ENCODE peak calls at places on chromosomes 16 and 17, in eight cellular contexts. G is effector memory CD4-positive, alpha-beta T cell; K is kidney; H is foreskin fibroblast; S is heart left ventricle; J is testis; E is cardiac fibroblast; M is upper lobe of right lung. A is an unnamed sample.

GRCh38 chr17:17032131-17032692 is 10.0 kb upstream of the MPRIP start:
- DNase-seq in G (no peak), K (peak), H (peak), S (peak), J (peak), E (peak), M (peak), A (peak)

GRCh38 chr17:49191917-49192741 is 18.2 kb downstream of the GNGT2 start:
- DNase-seq in G (peak), K (peak), H (peak), S (peak), J (peak), E (peak), M (peak), A (peak)

GRCh38 chr16:77618011-77618410 is 104.3 kb upstream of the NUDT7 start:
- DNase-seq in G (no peak), K (no peak), H (no peak), S (no peak), J (no peak), E (peak), M (no peak), A (no peak)

GRCh38 chr16:27458987-27459688 is 57.2 kb downstream of the IL21R start:
- DNase-seq in G (no peak), K (peak), H (no peak), S (no peak), J (no peak), E (no peak), M (no peak), A (no peak)

GRCh38 chr16:15691046-15691445 is 41.0 kb downstream of the NDE1 start:
- DNase-seq in G (no peak), K (no peak), H (no peak), S (no peak), J (no peak), E (no peak), M (no peak), A (no peak)

GRCh38 chr16:57688987-57689771 is 5.4 kb upstream of the DRC7 start:
- DNase-seq in G (no peak), K (no peak), H (no peak), S (no peak), J (no peak), E (no peak), M (no peak), A (no peak)

GRCh38 chr17:34118564-34118963 is 136.5 kb upstream of the CCL2 start:
- DNase-seq in G (no peak), K (no peak), H (no peak), S (no peak), J (no peak), E (no peak), M (no peak), A (no peak)

GRCh38 chr17:57834146-57834741 is 15.6 kb downstream of the MRPS23 start:
- DNase-seq in G (no peak), K (peak), H (peak), S (peak), J (peak), E (no peak), M (no peak), A (peak)

GRCh38 chr16:14202697-14203096 is 131.6 kb downstream of the MRTFB start:
- DNase-seq in G (no peak), K (no peak), H (peak), S (no peak), J (no peak), E (peak), M (no peak), A (no peak)

GRCh38 chr16:979859-980594 is 1.5 kb upstream of the SOX8 start:
- DNase-seq in G (no peak), K (no peak), H (no peak), S (no peak), J (no peak), E (no peak), M (no peak), A (no peak)
- H3K4me3 ChIP-seq in G (peak), K (no peak), H (no peak), S (peak), J (peak), E (no peak), M (peak), A (peak)

GRCh38 chr17:62703776-62704380 is 76.4 kb downstream of the MRC2 start:
- DNase-seq in G (peak), K (peak), H (peak), S (peak), J (peak), E (peak), M (peak), A (peak)

GRCh38 chr17:62705116-62705515 is 77.6 kb downstream of the MRC2 start:
- DNase-seq in G (no peak), K (no peak), H (peak), S (no peak), J (no peak), E (no peak), M (no peak), A (no peak)

GRCh38 chr17:62705781-62706597 is 78.5 kb downstream of the MRC2 start:
- DNase-seq in G (no peak), K (no peak), H (peak), S (no peak), J (peak), E (peak), M (peak), A (no peak)

GRCh38 chr17:62703269-62703775 is 75.9 kb downstream of the MRC2 start:
- DNase-seq in G (no peak), K (peak), H (peak), S (peak), J (peak), E (peak), M (no peak), A (no peak)

GRCh38 chr17:62704381-62704971 is 77.0 kb downstream of the MRC2 start:
- DNase-seq in G (no peak), K (peak), H (peak), S (no peak), J (peak), E (peak), M (peak), A (no peak)
- H3K4me3 ChIP-seq in G (peak), K (peak), H (peak), S (peak), J (peak), E (peak), M (peak), A (peak)

GRCh38 chr17:82815790-82816305 is 24.0 kb downstream of the ZNF750 start:
- DNase-seq in G (no peak), K (peak), H (no peak), S (no peak), J (no peak), E (no peak), M (no peak), A (no peak)
- H3K4me3 ChIP-seq in G (no peak), K (no peak), H (no peak), S (no peak), J (no peak), E (no peak), M (no peak), A (no peak)

GRCh38 chr16:82011199-82011641 is at the start of gene SDR42E1:
- DNase-seq in G (peak), K (peak), H (no peak), S (no peak), J (peak), E (no peak), M (peak), A (no peak)
- H3K4me3 ChIP-seq in G (peak), K (peak), H (no peak), S (peak), J (peak), E (no peak), M (peak), A (peak)

A was measured in left ventricle myocardium inferior.